ENCODE peak calls at places on chromosomes 12 and 14, in five cellular contexts. B, W, U, Q and J are unnamed samples.

GRCh38 chr14:105591052-105591451 is 64.7 kb downstream of the TMEM121 start:
- DNase-seq in Q (no peak), W (no peak), B (no peak), U (no peak), J (no peak)

GRCh38 chr12:6620137-6620884 is 13.1 kb upstream of the CHD4 start:
- DNase-seq in Q (peak; percentile 91), B (no peak), W (no peak), U (peak; percentile 50), J (no peak)

GRCh38 chr12:118058227-118058626 is 2.8 kb downstream of the WSB2 start:
- DNase-seq in B (no peak), Q (no peak), W (no peak), U (no peak), J (no peak)

GRCh38 chr12:28750946-28751714 is 397.9 kb upstream of the FAR2 start:
- DNase-seq in Q (no peak), W (no peak), B (no peak), U (no peak), J (no peak)

GRCh38 chr12:46404225-46404631 is 31.7 kb upstream of the SLC38A2 start:
- DNase-seq in Q (no peak), W (no peak), U (no peak), B (no peak), J (no peak)

GRCh38 chr12:21771311-21771710 is 3.2 kb downstream of the KCNJ8 start:
- DNase-seq in W (no peak), Q (no peak), B (no peak), U (no peak), J (no peak)

GRCh38 chr12:104372048-104372720 is 68.6 kb downstream of the EID3 start:
- DNase-seq in W (no peak), B (no peak), Q (peak; percentile 41), U (no peak), J (no peak)

GRCh38 chr12:96425321-96425720 is 25.1 kb upstream of the CDK17 start:
- DNase-seq in U (no peak), B (no peak), W (no peak), Q (no peak), J (no peak)

GRCh38 chr12:98022961-98023360 is 492.4 kb upstream of the TMPO start:
- DNase-seq in U (no peak), Q (no peak), B (no peak), W (no peak), J (no peak)

GRCh38 chr12:9378430-9378835 is 170.2 kb upstream of the PZP start:
- DNase-seq in Q (no peak), B (no peak), U (no peak), W (no peak), J (no peak)

GRCh38 chr12:49672351-49673181 is 34.6 kb downstream of the FMNL3 start:
- DNase-seq in W (no peak), Q (no peak), U (no peak), B (no peak), J (no peak)

GRCh38 chr14:95482967-95483842 is 33.2 kb downstream of the SYNE3 start:
- DNase-seq in U (peak; percentile 33), W (peak; percentile 79), B (peak; percentile 84), Q (no peak), J (peak; percentile 63)

GRCh38 chr12:63276537-63277365 is 125.8 kb upstream of the AVPR1A start:
- DNase-seq in B (peak; percentile 50), W (no peak), Q (peak; percentile 69), U (peak; percentile 74), J (no peak)

GRCh38 chr14:36013483-36013882 is 163.0 kb downstream of the PTCSC3 start:
- DNase-seq in W (no peak), Q (no peak), U (no peak), B (no peak), J (no peak)

GRCh38 chr12:55927588-55928502 is at the start of gene PYM1:
- DNase-seq in Q (peak; percentile 79), W (peak; percentile 80), U (peak; percentile 92), B (peak; percentile 95), J (peak; percentile 82)

GRCh38 chr14:99318091-99318958 is 46.3 kb upstream of the BCL11B start:
- DNase-seq in W (no peak), U (no peak), B (no peak), Q (peak; percentile 46), J (no peak)

GRCh38 chr12:14846042-14846587 is 2.8 kb upstream of the ART4 start:
- DNase-seq in U (no peak), W (no peak), Q (no peak), B (no peak), J (no peak)

GRCh38 chr12:106224392-106224706 is 23.5 kb downstream of the CKAP4 start:
- DNase-seq in W (no peak), U (no peak), B (no peak), Q (no peak), J (no peak)
- TF ChIP-seq CTCF in W (no peak), U (no peak), B (no peak), Q (no peak), J (no peak)

GRCh38 chr12:129903956-129904769 is at the start of gene TMEM132D:
- DNase-seq in B (no peak), U (no peak), Q (peak; percentile 85), W (no peak), J (no peak)
- H3K27me3 ChIP-seq in B (no peaks in the 10 kb centered on the region), U (no peaks in the 10 kb centered on the region), Q (peaks cover 2% of the 10 kb centered on the region), W (peaks cover 94% of the 10 kb centered on the region), J (peaks cover 9% of the 10 kb centered on the region)

DNA sequence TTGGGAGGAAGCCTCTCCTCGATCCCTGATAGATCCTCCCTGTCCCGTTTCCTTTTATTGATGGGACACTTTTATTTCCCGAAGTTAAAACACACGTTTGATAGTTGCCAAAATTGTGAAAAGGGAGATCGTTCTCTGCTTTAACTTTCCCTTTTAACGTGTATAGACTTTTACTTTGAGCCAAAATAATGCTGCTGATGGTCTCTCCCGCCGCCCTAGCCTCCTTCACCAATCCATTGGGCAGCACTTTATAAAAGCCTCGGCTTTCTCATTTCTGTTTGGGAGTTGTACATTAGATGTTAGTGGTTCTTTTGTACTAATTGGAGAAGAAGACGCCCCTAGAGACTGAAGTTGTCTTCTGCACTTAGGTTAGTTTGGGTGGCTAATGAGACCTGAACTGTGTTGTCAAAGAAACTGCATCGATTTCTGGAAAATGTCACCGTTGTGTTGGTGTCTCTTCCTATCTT is 1.4 kb downstream of the TMTC2 start:
- DNase-seq in U (no peak), B (no peak), Q (no peak), W (no peak), J (no peak)
- TF ChIP-seq CTCF in U (no peak), B (no peak), Q (no peak), W (no peak), J (no peak)

DNA sequence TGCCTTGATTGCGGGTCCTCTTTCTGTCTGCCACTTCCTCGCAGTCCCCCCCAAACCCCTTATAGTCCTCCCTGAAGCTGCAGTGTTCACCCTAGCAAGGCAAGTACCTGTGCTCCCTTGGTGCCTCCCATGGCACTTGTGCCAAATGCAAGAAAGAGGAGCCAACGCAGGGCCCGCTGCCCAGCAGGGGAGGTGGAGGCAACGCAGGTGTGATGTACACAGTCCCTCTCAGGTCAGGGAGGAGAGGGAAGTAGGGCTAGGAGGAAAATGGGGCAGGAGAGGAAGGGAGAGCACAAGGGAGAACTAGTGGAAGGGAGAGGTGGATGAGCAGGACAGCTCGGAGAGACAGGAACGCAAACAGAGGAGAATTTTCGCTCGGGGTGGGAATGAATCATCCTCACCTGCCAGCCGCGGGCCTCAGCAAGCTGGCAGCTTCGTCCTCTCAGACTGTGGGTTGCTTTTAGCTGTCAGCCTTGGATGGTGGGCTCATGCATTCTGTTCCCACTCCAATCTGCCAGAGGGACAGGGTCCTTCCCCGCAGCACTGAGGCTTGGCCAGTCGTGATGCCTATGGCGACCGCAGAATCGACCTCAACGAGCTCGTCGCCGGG is 357.0 kb downstream of the CACNA1C start:
- DNase-seq in B (no peak), Q (no peak), U (no peak), W (no peak), J (no peak)
- H3K27me3 ChIP-seq in B (no peaks in the 10 kb centered on the region), Q (no peaks in the 10 kb centered on the region), U (no peaks in the 10 kb centered on the region), W (no peaks in the 10 kb centered on the region), J (no peaks in the 10 kb centered on the region)

DNA sequence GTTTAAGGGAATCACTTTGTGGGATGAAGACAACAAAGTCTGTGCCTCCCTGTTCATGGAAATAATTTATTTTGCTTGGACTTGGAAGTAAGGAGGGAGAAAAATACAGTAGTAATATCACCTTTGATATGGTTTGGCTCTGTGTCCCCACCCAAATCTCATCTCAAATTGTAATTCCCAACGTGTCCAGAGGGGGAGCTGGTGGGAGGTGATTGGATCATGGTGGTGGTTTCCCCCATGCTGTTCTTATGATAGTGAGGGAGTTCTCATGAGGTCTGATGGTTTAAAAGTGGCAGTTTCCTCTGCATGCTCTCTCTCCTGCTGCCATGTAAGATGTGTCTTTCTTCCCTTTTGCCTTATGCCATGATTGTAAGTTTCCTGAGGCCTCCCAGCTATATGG is 460.7 kb downstream of the NOVA1 start:
- DNase-seq in B (no peak), Q (peak; percentile 57), U (no peak), W (no peak), J (no peak)
- TF ChIP-seq CTCF in B (no peak), Q (no peak), U (no peak), W (no peak), J (no peak)

GRCh38 chr12:27334721-27335082 is 2.1 kb downstream of the BMAL2 start:
- DNase-seq in Q (no peak), B (no peak), U (no peak), W (no peak), J (no peak)
- H3K27me3 ChIP-seq in Q (peaks cover 4% of the 10 kb centered on the region), B (no peaks in the 10 kb centered on the region), U (peaks cover 3% of the 10 kb centered on the region), W (peaks cover 15% of the 10 kb centered on the region), J (peaks cover 19% of the 10 kb centered on the region)

GRCh38 chr14:76101980-76102379 is 49.7 kb upstream of the GPATCH2L start:
- DNase-seq in W (no peak), U (no peak), Q (no peak), B (no peak), J (no peak)
- TF ChIP-seq CTCF in W (no peak), U (no peak), Q (no peak), B (no peak), J (no peak)

GRCh38 chr14:103267226-103267625 is 66.8 kb upstream of the EIF5 start:
- DNase-seq in Q (peak; percentile 33), W (no peak), U (no peak), B (no peak), J (no peak)
- H3K27me3 ChIP-seq in Q (no peaks in the 10 kb centered on the region), W (peaks cover 29% of the 10 kb centered on the region), U (no peaks in the 10 kb centered on the region), B (no peaks in the 10 kb centered on the region), J (no peaks in the 10 kb centered on the region)

GRCh38 chr14:23487216-23487615 is 17.7 kb downstream of the NGDN start:
- DNase-seq in U (no peak), W (no peak), B (no peak), Q (no peak), J (no peak)
- TF ChIP-seq CTCF in U (no peak), W (no peak), B (no peak), Q (no peak), J (no peak)